ENCODE peak calls at places on chromosomes 7 and 10, in four cellular contexts. One of them, this sample, is unnamed.

GRCh38 chr10:125102216-125102615 is 58.1 kb downstream of the CTBP2 start:
- DNase-seq in Caco-2: no peak
- DNase-seq in A549: no peak
- DNase-seq in HFF-Myc: no peak
- DNase-seq in this sample: no peak

GRCh38 chr7:123823898-123824753 is 20.8 kb upstream of the HYAL4 start:
- DNase-seq in Caco-2: no peak
- DNase-seq in A549: no peak
- DNase-seq in HFF-Myc: no peak
- DNase-seq in this sample: no peak

GRCh38 chr7:114342431-114343181 is 72.0 kb upstream of the FOXP2 start:
- DNase-seq in Caco-2: no peak
- DNase-seq in A549: no peak
- DNase-seq in HFF-Myc: no peak
- DNase-seq in this sample: no peak

GRCh38 chr7:27066148-27066547 is 29.7 kb downstream of the HOXA1 start:
- DNase-seq in Caco-2: no peak
- DNase-seq in A549: no peak
- DNase-seq in HFF-Myc: no peak
- DNase-seq in this sample: no peak

GRCh38 chr7:77799078-77799964 is 748 bp downstream of the PHTF2 start:
- DNase-seq in Caco-2: peak; percentile 54
- DNase-seq in A549: peak; percentile 18
- DNase-seq in HFF-Myc: no peak
- DNase-seq in this sample: no peak

GRCh38 chr7:44226396-44226753 is 25.6 kb downstream of the YKT6 start:
- DNase-seq in Caco-2: no peak
- DNase-seq in A549: no peak
- DNase-seq in HFF-Myc: no peak
- DNase-seq in this sample: no peak

GRCh38 chr10:75009426-75009825 is 102.0 kb upstream of the SAMD8 start:
- DNase-seq in Caco-2: no peak
- DNase-seq in A549: no peak
- DNase-seq in HFF-Myc: no peak
- DNase-seq in this sample: no peak

GRCh38 chr7:93435791-93436190 is 138.7 kb downstream of the CALCR start:
- DNase-seq in Caco-2: no peak
- DNase-seq in A549: no peak
- DNase-seq in HFF-Myc: no peak
- DNase-seq in this sample: peak; percentile 76

GRCh38 chr7:39979406-39980073 is 29.5 kb downstream of the CDK13 start:
- DNase-seq in Caco-2: no peak
- DNase-seq in A549: no peak
- DNase-seq in HFF-Myc: no peak
- DNase-seq in this sample: no peak

GRCh38 chr7:50953820-50954219 is 171.1 kb upstream of the GRB10 start:
- DNase-seq in Caco-2: peak; percentile 22
- DNase-seq in A549: no peak
- DNase-seq in HFF-Myc: no peak
- DNase-seq in this sample: no peak

GRCh38 chr10:22325272-22325947 is 4.5 kb downstream of the BMI1 start:
- DNase-seq in Caco-2: peak; percentile 89
- DNase-seq in A549: peak; percentile 87
- DNase-seq in HFF-Myc: no peak
- DNase-seq in this sample: no peak

GRCh38 chr7:102415685-102416225 is 17.6 kb upstream of the ORAI2 start:
- DNase-seq in Caco-2: no peak
- DNase-seq in A549: no peak
- DNase-seq in HFF-Myc: no peak
- DNase-seq in this sample: peak; percentile 52

GRCh38 chr7:11616466-11616865 is 215.5 kb downstream of the THSD7A start:
- DNase-seq in Caco-2: no peak
- DNase-seq in A549: no peak
- DNase-seq in HFF-Myc: no peak
- DNase-seq in this sample: no peak

GRCh38 chr10:66414943-66415342 is 510.9 kb upstream of the LRRTM3 start:
- DNase-seq in Caco-2: no peak
- DNase-seq in A549: no peak
- DNase-seq in HFF-Myc: no peak
- DNase-seq in this sample: no peak

GRCh38 chr10:58555930-58556311 is 43.2 kb downstream of the BICC1 start:
- DNase-seq in Caco-2: no peak
- DNase-seq in A549: no peak
- DNase-seq in HFF-Myc: no peak
- DNase-seq in this sample: no peak

GRCh38 chr10:71547841-71548493 is 151.2 kb downstream of the CDH23 start:
- DNase-seq in Caco-2: no peak
- DNase-seq in A549: no peak
- DNase-seq in HFF-Myc: no peak
- DNase-seq in this sample: no peak

DNA sequence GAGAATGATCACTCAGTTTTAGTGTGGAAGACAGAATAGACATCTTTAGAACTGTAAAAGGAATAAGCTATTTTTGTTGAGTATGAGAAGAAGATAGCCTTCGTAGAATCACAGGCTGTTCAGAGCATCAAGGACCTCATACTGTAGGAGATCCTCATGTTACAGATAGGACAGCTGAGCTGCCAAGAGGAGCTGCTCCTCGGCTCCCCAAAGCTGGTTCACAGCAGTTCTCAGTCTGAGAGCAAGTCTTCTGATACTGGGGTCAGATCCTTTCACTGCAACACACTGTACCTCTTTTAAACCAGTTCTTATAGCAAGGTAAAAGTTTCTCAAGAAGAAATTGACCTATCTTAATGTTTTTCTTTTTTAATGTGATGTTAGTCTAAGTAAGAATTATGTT is 17.1 kb downstream of the CCNY start:
- DNase-seq in Caco-2: no peak
- DNase-seq in A549: no peak
- DNase-seq in HFF-Myc: no peak
- DNase-seq in this sample: no peak
- H3K4me3 ChIP-seq in Caco-2: no peak overlapping the region
- H3K4me3 ChIP-seq in A549: no peak overlapping the region
- H3K4me3 ChIP-seq in HFF-Myc: no peak overlapping the region
- H3K4me3 ChIP-seq in this sample: no peak overlapping the region

GRCh38 chr10:43903451-43903850 is 254.8 kb upstream of the ZNF32 start:
- DNase-seq in Caco-2: no peak
- DNase-seq in A549: no peak
- DNase-seq in HFF-Myc: no peak
- DNase-seq in this sample: no peak

GRCh38 chr10:43902842-43903241 is 254.2 kb upstream of the ZNF32 start:
- DNase-seq in Caco-2: no peak
- DNase-seq in A549: no peak
- DNase-seq in HFF-Myc: no peak
- DNase-seq in this sample: no peak

GRCh38 chr10:43905502-43906236 is 257.0 kb upstream of the ZNF32 start:
- DNase-seq in Caco-2: no peak
- DNase-seq in A549: no peak
- DNase-seq in HFF-Myc: no peak
- DNase-seq in this sample: no peak

GRCh38 chr10:43904831-43905230 is 256.1 kb upstream of the ZNF32 start:
- DNase-seq in Caco-2: no peak
- DNase-seq in A549: no peak
- DNase-seq in HFF-Myc: no peak
- DNase-seq in this sample: no peak

DNA sequence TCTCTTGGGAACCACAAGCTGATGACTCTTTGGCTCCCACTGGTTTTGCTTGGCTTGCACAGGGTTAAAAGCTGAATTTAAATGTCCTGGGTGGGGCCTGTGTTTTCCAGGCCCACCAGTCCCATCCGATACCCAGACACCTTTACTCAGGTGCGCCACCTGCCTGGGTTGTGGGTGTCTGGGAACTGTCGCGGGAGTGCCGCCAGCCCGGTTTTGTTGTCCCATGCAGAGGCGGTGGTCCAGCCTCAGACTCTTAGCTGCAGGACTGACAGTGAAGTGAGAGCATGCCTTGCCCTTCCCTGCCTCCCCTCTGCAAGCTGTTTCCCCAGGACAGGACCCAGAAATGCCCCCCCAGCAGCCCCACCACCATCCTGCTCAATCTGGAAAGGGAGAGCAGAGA is 255.6 kb upstream of the ZNF32 start:
- DNase-seq in Caco-2: no peak
- DNase-seq in A549: no peak
- DNase-seq in HFF-Myc: no peak
- DNase-seq in this sample: no peak
- TF ChIP-seq CTCF in Caco-2: peak; percentile 13
- TF ChIP-seq CTCF in A549: no peak
- TF ChIP-seq CTCF in HFF-Myc: no peak
- TF ChIP-seq CTCF in this sample: no peak

GRCh38 chr7:152459724-152460251 is 24.0 kb upstream of the KMT2C start:
- DNase-seq in Caco-2: no peak
- DNase-seq in A549: no peak
- DNase-seq in HFF-Myc: peak; percentile 19
- DNase-seq in this sample: no peak
- H3K4me3 ChIP-seq in Caco-2: no peak overlapping the region
- H3K4me3 ChIP-seq in A549: no peak overlapping the region
- H3K4me3 ChIP-seq in HFF-Myc: no peak overlapping the region
- H3K4me3 ChIP-seq in this sample: no peak overlapping the region

GRCh38 chr10:32713560-32713959 is 244.5 kb downstream of the ITGB1 start:
- DNase-seq in Caco-2: peak; percentile 17
- DNase-seq in A549: no peak
- DNase-seq in HFF-Myc: no peak
- DNase-seq in this sample: no peak
- TF ChIP-seq CTCF in Caco-2: peak; percentile 37
- TF ChIP-seq CTCF in A549: no peak
- TF ChIP-seq CTCF in HFF-Myc: peak; percentile 30
- TF ChIP-seq CTCF in this sample: peak; percentile 31